ENCODE peak calls at places on chromosomes 4 and X, in eight cellular contexts. L, W, U, S, F, K, B and I are unnamed samples.

GRCh38 chrX:111168314-111168713 is 72.3 kb downstream of the PAK3 start:
- DNase-seq in L (no peak), W (no peak), U (no peak), S (no peak), F (no peak), K (no peak), B (no peak), I (no peak)

GRCh38 chr4:108043536-108043935 is 53.8 kb downstream of the HADH start:
- DNase-seq in L (no peak), W (no peak), U (no peak), S (no peak), F (no peak), K (no peak), B (no peak), I (no peak)

GRCh38 chr4:59091376-59092142 is 1981.4 kb upstream of the IGFBP7 start:
- DNase-seq in L (no peak), W (no peak), U (no peak), S (no peak), F (no peak), K (no peak), B (no peak), I (no peak)

GRCh38 chrX:49059209-49060191 is 701 bp downstream of the CCDC120 start:
- DNase-seq in L (no peak), W (no peak), U (no peak), S (no peak), F (no peak), K (peak; percentile 57), B (no peak), I (no peak)

GRCh38 chr4:804804-805203 is 21.1 kb downstream of the CPLX1 start:
- DNase-seq in L (no peak), W (no peak), U (no peak), S (no peak), F (no peak), K (peak; percentile 75), B (no peak), I (no peak)

GRCh38 chrX:151169783-151170182 is 6.6 kb upstream of the GPR50 start:
- DNase-seq in L (no peak), W (no peak), U (no peak), S (no peak), F (no peak), K (no peak), B (no peak), I (no peak)

GRCh38 chrX:96753230-96753629 is 68.6 kb downstream of the DIAPH2 start:
- DNase-seq in L (no peak), W (no peak), U (no peak), S (no peak), F (no peak), K (no peak), B (no peak), I (peak; percentile 3)

GRCh38 chrX:18887177-18887820 is 96.6 kb downstream of the PHKA2 start:
- DNase-seq in L (peak; percentile 61), W (no peak), U (no peak), S (no peak), F (no peak), K (peak; percentile 24), B (peak; percentile 74), I (no peak)

GRCh38 chr4:2024683-2025082 is 15.9 kb upstream of the NELFA start:
- DNase-seq in L (no peak), W (no peak), U (no peak), S (no peak), F (no peak), K (no peak), B (no peak), I (no peak)

GRCh38 chr4:44493924-44494323 is 45.3 kb upstream of the KCTD8 start:
- DNase-seq in L (no peak), W (no peak), U (no peak), S (no peak), F (no peak), K (peak; percentile 22), B (no peak), I (no peak)

GRCh38 chrX:19707472-19707871 is 179.9 kb downstream of the SH3KBP1 start:
- DNase-seq in L (no peak), W (no peak), U (no peak), S (no peak), F (no peak), K (no peak), B (no peak), I (no peak)

GRCh38 chrX:67917412-67918010 is 373.7 kb downstream of the AR start:
- DNase-seq in L (no peak), W (no peak), U (no peak), S (no peak), F (no peak), K (no peak), B (no peak), I (no peak)

GRCh38 chr4:76539979-76540378 is 105.0 kb downstream of the SHROOM3 start:
- DNase-seq in L (no peak), W (no peak), U (no peak), S (peak; percentile 52), F (no peak), K (peak; percentile 15), B (no peak), I (no peak)

GRCh38 chr4:94304365-94304971 is 38.2 kb downstream of the HPGDS start:
- DNase-seq in L (no peak), W (no peak), U (no peak), S (no peak), F (no peak), K (peak; percentile 41), B (no peak), I (no peak)

GRCh38 chrX:118116308-118117068 is at the start of gene KLHL13:
- DNase-seq in L (peak; percentile 41), W (no peak), U (peak; percentile 26), S (no peak), F (peak; percentile 5), K (peak; percentile 50), B (no peak), I (no peak)

GRCh38 chr4:120156115-120156718 is 89.6 kb upstream of the MAD2L1 start:
- DNase-seq in L (no peak), W (peak; percentile 51), U (no peak), S (peak; percentile 21), F (no peak), K (peak; percentile 56), B (no peak), I (peak; percentile 35)

GRCh38 chr4:143230683-143231082 is 46.0 kb downstream of the USP38 start:
- DNase-seq in L (no peak), W (no peak), U (no peak), S (no peak), F (peak; percentile 8), K (no peak), B (no peak), I (no peak)

GRCh38 chrX:120791013-120791643 is 84.5 kb downstream of the CT47B1 start:
- DNase-seq in L (peak; percentile 38), W (peak; percentile 62), U (peak; percentile 55), S (peak; percentile 46), F (no peak), K (no peak), B (peak; percentile 68), I (peak; percentile 13)

GRCh38 chrX:129000018-129000417 is 523.3 kb downstream of the SMARCA1 start:
- DNase-seq in L (no peak), W (no peak), U (no peak), S (no peak), F (no peak), K (no peak), B (no peak), I (no peak)

GRCh38 chrX:109872021-109872730 is 130.7 kb upstream of the TMEM164 start:
- DNase-seq in L (no peak), W (no peak), U (no peak), S (peak; percentile 34), F (no peak), K (no peak), B (no peak), I (no peak)

GRCh38 chrX:33132569-33132968 is 78.8 kb downstream of the DMD start:
- DNase-seq in L (no peak), W (no peak), U (no peak), S (no peak), F (no peak), K (no peak), B (no peak), I (no peak)

GRCh38 chr4:171851295-171851694 is 38.1 kb downstream of the GALNTL6 start:
- DNase-seq in L (no peak), W (no peak), U (no peak), S (no peak), F (no peak), K (no peak), B (no peak), I (no peak)

GRCh38 chr4:171846893-171847292 is 33.7 kb downstream of the GALNTL6 start:
- DNase-seq in L (no peak), W (no peak), U (no peak), S (no peak), F (no peak), K (no peak), B (no peak), I (no peak)

GRCh38 chr4:171846232-171846631 is 33.0 kb downstream of the GALNTL6 start:
- DNase-seq in L (no peak), W (peak; percentile 28), U (no peak), S (no peak), F (peak; percentile 2), K (peak; percentile 65), B (no peak), I (no peak)

GRCh38 chr4:171847751-171848150 is 34.5 kb downstream of the GALNTL6 start:
- DNase-seq in L (no peak), W (no peak), U (no peak), S (no peak), F (no peak), K (no peak), B (no peak), I (no peak)

GRCh38 chr4:171849823-171850222 is 36.6 kb downstream of the GALNTL6 start:
- DNase-seq in L (no peak), W (no peak), U (no peak), S (no peak), F (no peak), K (no peak), B (no peak), I (no peak)
- H3K4me3 ChIP-seq in L (no peak overlapping the region), W (no peak overlapping the region), U (no peak overlapping the region), S (no peak overlapping the region), F (no peak overlapping the region), K (no peak overlapping the region), B (no peak overlapping the region), I (no peak overlapping the region)

DNA sequence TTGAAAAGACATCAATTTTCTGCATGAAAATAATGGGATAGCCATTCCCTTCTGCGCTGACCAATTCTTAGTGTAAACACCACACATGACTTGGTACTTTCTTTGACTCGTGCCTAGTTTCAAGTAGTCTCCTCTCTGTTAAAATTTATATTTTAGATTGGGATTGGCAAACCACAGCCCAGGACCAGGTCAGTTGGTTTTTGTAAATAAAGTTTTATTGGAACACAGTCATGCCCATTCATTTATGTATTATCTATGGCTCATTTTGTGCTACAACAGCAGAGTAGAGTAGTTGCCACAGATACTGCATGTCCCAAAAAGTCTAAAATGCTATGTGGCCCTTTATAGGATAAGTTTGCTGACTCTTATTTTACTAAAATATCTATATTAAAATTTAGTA is 46.7 kb downstream of the BMX start:
- DNase-seq in L (no peak), W (no peak), U (no peak), S (no peak), F (no peak), K (no peak), B (no peak), I (no peak)
- TF ChIP-seq CTCF in L (no peak), W (no peak), U (no peak), S (no peak), F (no peak), K (no peak), B (no peak), I (no peak)

GRCh38 chr4:169345207-169345788 is 74.5 kb upstream of the SH3RF1 start:
- DNase-seq in L (no peak), W (peak; percentile 96), U (no peak), S (peak; percentile 51), F (no peak), K (no peak), B (no peak), I (peak; percentile 43)
- H3K4me3 ChIP-seq in L (no peak overlapping the region), W (no peak overlapping the region), U (no peak overlapping the region), S (no peak overlapping the region), F (no peak overlapping the region), K (no peak overlapping the region), B (no peak overlapping the region), I (no peak overlapping the region)

GRCh38 chr4:73341454-73341853 is 62.6 kb upstream of the ALB start:
- DNase-seq in L (no peak), W (peak; percentile 14), U (no peak), S (peak; percentile 13), F (peak; percentile 18), K (peak; percentile 70), B (no peak), I (peak; percentile 43)
- TF ChIP-seq CTCF in L (peak; percentile 44), W (peak; percentile 63), U (peak; percentile 17), S (peak; percentile 64), F (peak; percentile 27), K (peak; percentile 50), B (no peak), I (peak; percentile 93)